ENCODE peak calls at places on chromosome 13, in ten cellular contexts. J is SK-N-SH, E is NCI-H2029, A is AG04449, X is BE2C, Y is cardiac muscle cell, C is progenitor cell of endocrine pancreas, D is GF-D8, V is left lobe of liver, H is GM23248. K is an unnamed sample.

GRCh38 chr13:93248627-93249047 is 22.0 kb downstream of the GPC6 start:
- DNase-seq in J (peak; percentile 56), E (peak; percentile 97), A (no peak), X (peak; percentile 83), Y (peak; percentile 70), C (peak; percentile 47), D (no peak), V (peak; percentile 87), H (no peak), K (no peak)

GRCh38 chr13:27065582-27065981 is 106.0 kb downstream of the USP12 start:
- DNase-seq in J (no peak), E (no peak), A (no peak), X (no peak), Y (no peak), C (no peak), D (no peak), V (no peak), H (no peak), K (no peak)

GRCh38 chr13:98975822-98976261 is 2.0 kb downstream of the DOCK9 start:
- DNase-seq in J (no peak), E (no peak), A (no peak), X (no peak), Y (peak; percentile 21), C (no peak), D (no peak), V (no peak), H (no peak), K (no peak)

GRCh38 chr13:64278493-64278892 is 2862.8 kb upstream of the PCDH20 start:
- DNase-seq in J (no peak), E (no peak), A (no peak), X (no peak), Y (peak; percentile 42), C (no peak), D (no peak), V (no peak), H (peak; percentile 22), K (no peak)

GRCh38 chr13:77506874-77507273 is 28.6 kb upstream of the SCEL start:
- DNase-seq in J (no peak), E (no peak), A (no peak), X (no peak), Y (no peak), C (no peak), D (no peak), V (no peak), H (peak; percentile 30), K (no peak)

GRCh38 chr13:23160241-23161175 is 20.3 kb upstream of the SGCG start:
- DNase-seq in J (no peak), E (no peak), A (no peak), X (no peak), Y (peak; percentile 13), C (peak; percentile 11), D (no peak), V (no peak), H (peak; percentile 67), K (no peak)

GRCh38 chr13:109371066-109371465 is 415.3 kb downstream of the IRS2 start:
- DNase-seq in J (peak; percentile 18), E (no peak), A (no peak), X (no peak), Y (no peak), C (no peak), D (no peak), V (no peak), H (no peak), K (no peak)

GRCh38 chr13:45798851-45799250 is 52.7 kb downstream of the SIAH3 start:
- DNase-seq in J (no peak), E (no peak), A (no peak), X (no peak), Y (no peak), C (no peak), D (no peak), V (no peak), H (no peak), K (no peak)

GRCh38 chr13:48146122-48146521 is 51.2 kb upstream of the MED4 start:
- DNase-seq in J (no peak), E (no peak), A (no peak), X (no peak), Y (no peak), C (no peak), D (no peak), V (no peak), H (no peak), K (no peak)

GRCh38 chr13:43405457-43405856 is 381.3 kb downstream of the ENOX1 start:
- DNase-seq in J (no peak), E (no peak), A (peak; percentile 34), X (no peak), Y (peak; percentile 62), C (no peak), D (no peak), V (no peak), H (peak; percentile 72), K (no peak)

GRCh38 chr13:111980146-111980929 is 86.6 kb upstream of the SOX1 start:
- DNase-seq in J (no peak), E (no peak), A (no peak), X (no peak), Y (no peak), C (no peak), D (no peak), V (no peak), H (no peak), K (no peak)

GRCh38 chr13:94079876-94080275 is 399.6 kb downstream of the DCT start:
- DNase-seq in J (no peak), E (no peak), A (no peak), X (no peak), Y (peak; percentile 59), C (no peak), D (no peak), V (no peak), H (peak; percentile 55), K (no peak)

GRCh38 chr13:75876371-75877050 is 240.4 kb downstream of the LMO7 start:
- DNase-seq in J (peak; percentile 55), E (peak; percentile 31), A (no peak), X (peak; percentile 50), Y (peak; percentile 77), C (peak; percentile 33), D (peak; percentile 11), V (peak; percentile 49), H (peak; percentile 77), K (peak; percentile 32)

GRCh38 chr13:44801990-44802389 is 187.3 kb downstream of the NUFIP1 start:
- DNase-seq in J (no peak), E (no peak), A (no peak), X (no peak), Y (peak; percentile 84), C (no peak), D (no peak), V (no peak), H (peak; percentile 69), K (peak; percentile 55)

GRCh38 chr13:43235028-43235427 is 211.6 kb downstream of the DNAJC15 start:
- DNase-seq in J (no peak), E (no peak), A (no peak), X (no peak), Y (no peak), C (no peak), D (no peak), V (no peak), H (no peak), K (no peak)

GRCh38 chr13:105969761-105970160 is 565.7 kb downstream of the EFNB2 start:
- DNase-seq in J (no peak), E (no peak), A (peak; percentile 21), X (no peak), Y (no peak), C (no peak), D (no peak), V (no peak), H (no peak), K (no peak)

GRCh38 chr13:113443991-113444390 is 9.3 kb downstream of the ADPRHL1 start:
- DNase-seq in J (no peak), E (no peak), A (no peak), X (no peak), Y (no peak), C (no peak), D (no peak), V (no peak), H (no peak), K (no peak)

GRCh38 chr13:38350114-38350617 is 515 bp downstream of the UFM1 start:
- DNase-seq in J (peak; percentile 41), E (peak; percentile 2), A (no peak), X (peak; percentile 33), Y (peak; percentile 64), C (peak; percentile 32), D (no peak), V (peak; percentile 67), H (peak; percentile 80), K (no peak)

GRCh38 chr13:99290890-99291289 is 16.3 kb downstream of the GPR183 start:
- DNase-seq in J (no peak), E (no peak), A (no peak), X (no peak), Y (no peak), C (no peak), D (no peak), V (no peak), H (no peak), K (no peak)

GRCh38 chr13:22648325-22648758 is 532.4 kb upstream of the SGCG start:
- DNase-seq in J (no peak), E (no peak), A (no peak), X (no peak), Y (no peak), C (no peak), D (no peak), V (no peak), H (no peak), K (no peak)

GRCh38 chr13:20230913-20231838 is 943 bp downstream of the GJB6 start:
- DNase-seq in J (no peak), E (no peak), A (no peak), X (no peak), Y (no peak), C (no peak), D (no peak), V (no peak), H (no peak), K (no peak)

GRCh38 chr13:66102864-66103263 is 1127.3 kb downstream of the PCDH9 start:
- DNase-seq in J (no peak), E (no peak), A (no peak), X (no peak), Y (peak; percentile 38), C (no peak), D (no peak), V (no peak), H (no peak), K (no peak)

GRCh38 chr13:34161829-34162544 is 344.0 kb downstream of the RFC3 start:
- DNase-seq in J (no peak), E (peak; percentile 14), A (peak; percentile 60), X (no peak), Y (peak; percentile 77), C (no peak), D (no peak), V (no peak), H (peak; percentile 84), K (no peak)

GRCh38 chr13:59946924-59947323 is 216.8 kb downstream of the DIAPH3 start:
- DNase-seq in J (no peak), E (no peak), A (no peak), X (no peak), Y (peak; percentile 45), C (no peak), D (no peak), V (no peak), H (peak; percentile 17), K (no peak)

GRCh38 chr13:66657165-66657895 is 572.8 kb downstream of the PCDH9 start:
- DNase-seq in J (peak; percentile 28), E (peak; percentile 94), A (peak; percentile 57), X (peak; percentile 90), Y (peak; percentile 92), C (no peak), D (no peak), V (no peak), H (peak; percentile 22), K (no peak)

GRCh38 chr13:51894239-51894638 is 32.5 kb downstream of the CCDC70 start:
- DNase-seq in J (no peak), E (no peak), A (no peak), X (peak; percentile 61), Y (no peak), C (no peak), D (no peak), V (no peak), H (no peak), K (no peak)

GRCh38 chr13:114045113-114045735 is 71.3 kb upstream of the C13orf46 start:
- DNase-seq in J (no peak), E (no peak), A (no peak), X (no peak), Y (no peak), C (no peak), D (no peak), V (no peak), H (no peak), K (no peak)

GRCh38 chr13:60540276-60540675 is 143.3 kb downstream of the TDRD3 start:
- DNase-seq in J (no peak), E (no peak), A (no peak), X (no peak), Y (no peak), C (no peak), D (no peak), V (no peak), H (no peak), K (no peak)